ENCODE peak calls at places on chromosomes 11 and 22, in six cellular contexts. A is heart left ventricle; W is psoas muscle; L is transverse colon; U is A172; B is activated T-helper 1 cell treated with anti-CD3 and anti-CD28 coated beads, Interleukin-12 subunit alpha, Interleukin-12 subunit beta, Interleukin-2, Interleukin-4 antibody, amounts not matched to agents 30 ng/mL and 10 ng/mL and 1 ng/mL, durations not matched to agents 14 hours and 24 hours and 36 hours. G is an unnamed sample.
A peak's percentile ranks its signal among the peaks of the same experiment; 100 is the strongest.

GRCh38 chr11:109320595-109320994 is 101.4 kb upstream of the C11orf87 start:
- DNase-seq in L (no peak), U (peak; percentile 82), B (no peak), W (no peak), A (no peak), G (peak; percentile 9)

GRCh38 chr11:115886111-115886733 is 382.0 kb upstream of the CADM1 start:
- DNase-seq in B (no peak), W (no peak), A (no peak), U (no peak), L (no peak), G (no peak)

GRCh38 chr11:122697636-122698167 is 42.2 kb downstream of the UBASH3B start:
- DNase-seq in U (peak; percentile 58), L (no peak), B (peak; percentile 16), A (no peak), W (no peak), G (no peak)

GRCh38 chr11:64834723-64835615 is 9.5 kb downstream of the CDC42BPG start:
- DNase-seq in A (no peak), B (no peak), U (peak; percentile 83), L (no peak), W (peak; percentile 50), G (no peak)

GRCh38 chr11:105960252-105961245 is 61.5 kb downstream of the MSANTD4 start:
- DNase-seq in L (no peak), B (no peak), U (no peak), A (no peak), W (no peak), G (peak; percentile 5)

GRCh38 chr22:29451863-29452262 is 13.5 kb downstream of the RFPL1 start:
- DNase-seq in B (no peak), L (no peak), A (no peak), U (no peak), W (no peak), G (no peak)

GRCh38 chr11:1832181-1832988 is 2.4 kb upstream of the SYT8 start:
- DNase-seq in U (peak; percentile 35), A (peak; percentile 64), L (peak; percentile 67), W (peak; percentile 78), B (peak; percentile 51), G (peak; percentile 75)

GRCh38 chr11:35376613-35377012 is 42.7 kb downstream of the SLC1A2 start:
- DNase-seq in U (no peak), L (no peak), A (no peak), B (no peak), W (no peak), G (no peak)

GRCh38 chr11:120296554-120296953 is 28.5 kb upstream of the TLCD5 start:
- DNase-seq in B (no peak), A (no peak), W (no peak), L (no peak), U (no peak), G (no peak)

GRCh38 chr11:57254631-57255030 is 17.6 kb upstream of the APLNR start:
- DNase-seq in A (no peak), U (no peak), L (no peak), B (no peak), W (no peak), G (no peak)

GRCh38 chr11:113577356-113578163 is 102.4 kb upstream of the DRD2 start:
- DNase-seq in B (no peak), A (no peak), U (no peak), L (no peak), W (no peak), G (no peak)

GRCh38 chr22:30667092-30667485 is 586 bp downstream of the DUSP18 start:
- DNase-seq in U (no peak), A (no peak), W (no peak), B (no peak), L (peak; percentile 76), G (peak; percentile 75)

GRCh38 chr22:25076281-25076680 is 123.4 kb upstream of the CRYBB3 start:
- DNase-seq in B (peak; percentile 29), U (no peak), A (no peak), L (no peak), W (no peak), G (no peak)

GRCh38 chr11:32213223-32213622 is 122.3 kb downstream of the RCN1 start:
- DNase-seq in L (no peak), A (no peak), U (peak; percentile 89), B (no peak), W (no peak), G (peak; percentile 51)

GRCh38 chr11:7499046-7499445 is 13.7 kb downstream of the OLFML1 start:
- DNase-seq in U (no peak), W (no peak), B (no peak), L (no peak), A (no peak), G (no peak)